ENCODE peak calls at places on chromosomes 4 and X, in ten cellular contexts. H is heart left ventricle; M is activated effector memory CD4-positive, alpha-beta T cell treated with Interleukin-2 at 50 U/mL for 16 hours; O is T1000; S is cardiac fibroblast; P is activated CD4-positive, alpha-beta T cell treated with anti-CD3 and anti-CD28 coated beads, Interleukin-2, amount 50 U/mL, for 1 hour; I is NCI-H1436; T is BE2C; J is lower leg skin; V is NCI-H2029. G is an unnamed sample.

GRCh38 chrX:39534949-39535348 is 562.8 kb downstream of the BCOR start:
- DNase-seq in H (no peak), M (no peak), O (no peak), S (no peak), P (no peak), I (no peak), T (no peak), J (peak), V (no peak), G (no peak)

GRCh38 chr4:136742330-136742729 is 790.0 kb downstream of the PCDH18 start:
- DNase-seq in H (no peak), M (no peak), O (no peak), S (peak), P (no peak), I (no peak), T (no peak), J (no peak), V (no peak), G (peak)

GRCh38 chr4:142160509-142160908 is 524.1 kb downstream of the IL15 start:
- DNase-seq in H (no peak), M (no peak), O (no peak), S (no peak), P (no peak), I (no peak), T (no peak), J (no peak), V (no peak), G (no peak)

GRCh38 chr4:79241846-79242245 is 84.0 kb downstream of the NAA11 start:
- DNase-seq in H (peak), M (no peak), O (peak), S (peak), P (no peak), I (no peak), T (no peak), J (no peak), V (no peak), G (no peak)

GRCh38 chrX:312621-313331 is 5.8 kb downstream of the GTPBP6 start:
- DNase-seq in H (peak), M (no peak), O (no peak), S (no peak), P (no peak), I (no peak), T (no peak), J (no peak), V (no peak), G (no peak)

GRCh38 chrX:48475295-48475694 is 704 bp upstream of the FTSJ1 start:
- DNase-seq in H (no peak), M (no peak), O (no peak), S (no peak), P (no peak), I (no peak), T (no peak), J (no peak), V (no peak), G (no peak)

GRCh38 chr4:104491826-104492771 is 2.6 kb downstream of the CXXC4 start:
- DNase-seq in H (no peak), M (no peak), O (no peak), S (peak), P (no peak), I (peak), T (peak), J (no peak), V (no peak), G (peak)

GRCh38 chr4:189046642-189047041 is 894.0 kb upstream of the FRG1 start:
- DNase-seq in H (no peak), M (no peak), O (no peak), S (no peak), P (no peak), I (no peak), T (no peak), J (no peak), V (no peak), G (no peak)

GRCh38 chrX:12390301-12390700 is 252.0 kb downstream of the FRMPD4 start:
- DNase-seq in H (no peak), M (no peak), O (no peak), S (peak), P (no peak), I (no peak), T (no peak), J (no peak), V (no peak), G (peak)

GRCh38 chr4:75514131-75514948 is at the start of the genes RCHY1 and THAP6:
- DNase-seq in H (peak), M (peak), O (peak), S (peak), P (peak), I (peak), T (peak), J (peak), V (peak), G (peak)

G was measured in GM03348.